ENCODE peak calls at places on chromosomes 6 and 20, in four cellular contexts. K is upper lobe of left lung; N is activated effector memory CD4-positive, alpha-beta T cell treated with Interleukin-2 at 50 U/mL for 16 hours; O is cardiac septum. P is an unnamed sample.

GRCh38 chr6:106056060-106056737 is 29.9 kb upstream of the PRDM1 start:
- DNase-seq in N (no peak), O (no peak), K (no peak), P (no peak)

GRCh38 chr6:100175814-100176275 is 181.8 kb upstream of the MCHR2 start:
- DNase-seq in O (no peak), K (no peak), N (no peak), P (peak; percentile 12)

GRCh38 chr20:45857114-45857835 is at the start of the genes ACOT8 and ZSWIM3:
- DNase-seq in N (peak; percentile 84), O (peak; percentile 95), K (peak; percentile 98), P (peak; percentile 100)

GRCh38 chr6:35158520-35158919 is 17.4 kb upstream of the TCP11 start:
- DNase-seq in K (no peak), N (no peak), O (no peak), P (no peak)

GRCh38 chr20:5809495-5809894 is 59.3 kb downstream of the SHLD1 start:
- DNase-seq in N (no peak), K (no peak), O (no peak), P (no peak)

GRCh38 chr6:98039876-98040605 is 757.0 kb upstream of the MMS22L start:
- DNase-seq in N (no peak), O (no peak), K (no peak), P (no peak)

GRCh38 chr6:152071318-152071717 is 263.8 kb downstream of the ESR1 start:
- DNase-seq in O (no peak), K (no peak), N (no peak), P (no peak)

GRCh38 chr20:50285376-50286173 is 94.9 kb downstream of the CEBPB start:
- DNase-seq in N (no peak), O (no peak), K (no peak), P (no peak)

GRCh38 chr20:36847710-36848040 is 28.3 kb upstream of the TLDC2 start:
- DNase-seq in O (no peak), K (no peak), N (no peak), P (no peak)

GRCh38 chr6:21085643-21086042 is 507.9 kb upstream of the SOX4 start:
- DNase-seq in K (no peak), O (no peak), N (no peak), P (no peak)

GRCh38 chr6:145887969-145888368 is 73.4 kb upstream of the FBXO30 start:
- DNase-seq in O (no peak), K (no peak), N (no peak), P (no peak)

GRCh38 chr20:58017237-58017969 is 211.1 kb downstream of the ANKRD60 start:
- DNase-seq in K (no peak), N (no peak), O (peak; percentile 31), P (peak; percentile 100)

GRCh38 chr6:26126394-26127221 is 39.4 kb downstream of the HFE start:
- DNase-seq in O (no peak), N (no peak), K (no peak), P (no peak)

GRCh38 chr6:63565727-63566625 is 6.3 kb upstream of the LOC128125822 start:
- DNase-seq in K (no peak), O (no peak), N (no peak), P (peak; percentile 9)

GRCh38 chr6:36149436-36149835 is 19.1 kb downstream of the MAPK13 start:
- DNase-seq in N (no peak), K (no peak), O (no peak), P (no peak)

GRCh38 chr6:159654483-159655098 is 38.5 kb downstream of the SOD2 start:
- DNase-seq in N (no peak), O (no peak), K (no peak), P (peak; percentile 37)

GRCh38 chr6:134740473-134741192 is 209.3 kb downstream of the ALDH8A1 start:
- DNase-seq in K (no peak), N (no peak), O (no peak), P (peak; percentile 42)

GRCh38 chr6:24720131-24720603 is 1.2 kb upstream of the C6orf62 start:
- DNase-seq in O (peak; percentile 81), N (peak; percentile 70), K (peak; percentile 64), P (peak; percentile 27)

GRCh38 chr6:28657756-28658465 is 132.2 kb downstream of the GPX5 start:
- DNase-seq in K (no peak), N (no peak), O (no peak), P (peak; percentile 69)

GRCh38 chr6:149860834-149861602 is 3.1 kb downstream of the LRP11 start:
- DNase-seq in K (no peak), O (no peak), N (no peak), P (no peak)

GRCh38 chr20:35200255-35200654 is 26.2 kb upstream of the MMP24 start:
- DNase-seq in N (no peak), K (no peak), O (no peak), P (peak; percentile 33)

GRCh38 chr6:96157018-96157565 is 141.3 kb downstream of the FUT9 start:
- DNase-seq in K (no peak), O (no peak), N (no peak), P (no peak)

GRCh38 chr6:166453651-166454050 is 70.9 kb upstream of the MPC1 start:
- DNase-seq in N (no peak), O (no peak), K (no peak), P (no peak)

GRCh38 chr6:40436685-40437604 is 150.2 kb downstream of the LRFN2 start:
- DNase-seq in K (no peak), O (peak; percentile 33), N (no peak), P (no peak)

GRCh38 chr20:37610203-37610798 is 82.6 kb upstream of the BLCAP start:
- DNase-seq in N (no peak), K (no peak), O (no peak), P (no peak)

GRCh38 chr6:134551245-134551960 is 233.5 kb upstream of the SGK1 start:
- DNase-seq in K (no peak), N (no peak), O (no peak), P (peak; percentile 69)

GRCh38 chr20:57792386-57793095 is 82.7 kb upstream of the PMEPA1 start:
- DNase-seq in K (peak; percentile 6), O (no peak), N (no peak), P (peak; percentile 42)

GRCh38 chr6:11469684-11470083 is 67.9 kb upstream of the TMEM170B start:
- DNase-seq in K (no peak), N (no peak), O (no peak), P (no peak)

GRCh38 chr6:11009353-11009752 is 34.8 kb downstream of the ELOVL2 start:
- DNase-seq in O (no peak), K (no peak), N (no peak), P (peak; percentile 72)

P was measured in RCC 7860.